ENCODE peak calls at places on chromosomes 7 and 10, in five cellular contexts. One of them, this sample, is unnamed.

GRCh38 chr10:92010026-92010713 is 86.6 kb downstream of the BTAF1 start:
- DNase-seq in epithelial cell of esophagus: no peak
- DNase-seq in foreskin fibroblast: no peak
- DNase-seq in spleen: no peak
- DNase-seq in AG10803: no peak
- DNase-seq in this sample: no peak

GRCh38 chr10:122143238-122143841 is 127.8 kb upstream of the BTBD16 start:
- DNase-seq in epithelial cell of esophagus: peak
- DNase-seq in foreskin fibroblast: peak
- DNase-seq in spleen: no peak
- DNase-seq in AG10803: no peak
- DNase-seq in this sample: no peak

GRCh38 chr7:112371721-112372120 is 78.5 kb upstream of the IFRD1 start:
- DNase-seq in epithelial cell of esophagus: no peak
- DNase-seq in foreskin fibroblast: no peak
- DNase-seq in spleen: no peak
- DNase-seq in AG10803: no peak
- DNase-seq in this sample: no peak

GRCh38 chr7:137820677-137821420 is 25.9 kb downstream of the DGKI start:
- DNase-seq in epithelial cell of esophagus: peak
- DNase-seq in foreskin fibroblast: peak
- DNase-seq in spleen: no peak
- DNase-seq in AG10803: peak
- DNase-seq in this sample: peak

GRCh38 chr10:122251459-122252255 is 19.4 kb upstream of the BTBD16 start:
- DNase-seq in epithelial cell of esophagus: no peak
- DNase-seq in foreskin fibroblast: no peak
- DNase-seq in spleen: peak
- DNase-seq in AG10803: no peak
- DNase-seq in this sample: no peak

GRCh38 chr7:143369678-143370651 is 7.5 kb upstream of the FAM131B start:
- DNase-seq in epithelial cell of esophagus: no peak
- DNase-seq in foreskin fibroblast: no peak
- DNase-seq in spleen: no peak
- DNase-seq in AG10803: no peak
- DNase-seq in this sample: no peak

GRCh38 chr7:480531-481218 is 39.0 kb downstream of the PDGFA start:
- DNase-seq in epithelial cell of esophagus: no peak
- DNase-seq in foreskin fibroblast: no peak
- DNase-seq in spleen: peak
- DNase-seq in AG10803: no peak
- DNase-seq in this sample: no peak

GRCh38 chr10:46516660-46517416 is 39.6 kb downstream of the GPRIN2 start:
- DNase-seq in epithelial cell of esophagus: peak
- DNase-seq in foreskin fibroblast: peak
- DNase-seq in spleen: peak
- DNase-seq in AG10803: peak
- DNase-seq in this sample: peak

GRCh38 chr7:97013555-97013954 is 8.2 kb downstream of the DLX6 start:
- DNase-seq in epithelial cell of esophagus: no peak
- DNase-seq in foreskin fibroblast: no peak
- DNase-seq in spleen: no peak
- DNase-seq in AG10803: no peak
- DNase-seq in this sample: no peak

GRCh38 chr7:42314696-42315095 is 77.7 kb upstream of the GLI3 start:
- DNase-seq in epithelial cell of esophagus: no peak
- DNase-seq in foreskin fibroblast: peak
- DNase-seq in spleen: no peak
- DNase-seq in AG10803: no peak
- DNase-seq in this sample: peak

DNA sequence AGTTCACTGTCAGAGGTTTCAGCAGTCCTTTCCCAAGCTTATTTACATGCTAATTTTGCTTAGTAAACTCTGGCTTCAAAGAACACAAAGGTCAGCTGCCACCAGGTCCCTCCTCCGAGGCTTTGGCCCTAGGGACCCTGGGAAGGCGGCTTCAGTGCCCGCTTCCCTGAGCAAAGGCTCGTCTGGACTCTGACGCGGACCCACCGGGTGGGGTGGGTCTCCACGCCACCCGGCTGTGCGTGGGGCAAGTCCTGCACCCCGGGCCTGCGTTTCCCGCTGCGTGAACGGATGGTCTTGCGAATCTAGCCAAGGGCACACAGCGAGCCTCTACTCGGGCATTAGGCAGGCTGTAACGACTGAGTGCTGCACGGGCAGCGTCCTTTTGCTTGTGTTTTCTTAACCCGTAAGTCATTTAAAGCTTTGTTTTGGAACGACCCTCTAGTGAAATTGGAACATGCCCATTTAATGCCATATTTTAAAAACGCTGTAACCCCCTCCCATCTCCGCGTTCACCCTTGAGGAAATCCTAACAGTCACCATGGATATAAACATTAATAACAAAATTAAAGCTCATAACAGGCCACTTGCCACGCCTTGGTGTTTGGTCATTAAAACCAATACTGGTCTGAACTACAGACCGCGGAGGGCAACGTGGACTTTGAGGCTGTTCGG is 830 bp downstream of the BNIP3 start:
- DNase-seq in epithelial cell of esophagus: no peak
- DNase-seq in foreskin fibroblast: peak
- DNase-seq in spleen: peak
- DNase-seq in AG10803: peak
- DNase-seq in this sample: no peak
- TF ChIP-seq CTCF in epithelial cell of esophagus: peak
- TF ChIP-seq CTCF in foreskin fibroblast: no peak
- TF ChIP-seq CTCF in spleen: no peak
- TF ChIP-seq CTCF in AG10803: no peak
- TF ChIP-seq CTCF in this sample: no peak

GRCh38 chr7:50305697-50306300 is 1.3 kb downstream of the IKZF1 start:
- DNase-seq in epithelial cell of esophagus: no peak
- DNase-seq in foreskin fibroblast: no peak
- DNase-seq in spleen: no peak
- DNase-seq in AG10803: no peak
- DNase-seq in this sample: no peak
- H3K4me3 ChIP-seq in epithelial cell of esophagus: no peak
- H3K4me3 ChIP-seq in foreskin fibroblast: no peak
- H3K4me3 ChIP-seq in spleen: peak
- H3K4me3 ChIP-seq in AG10803: no peak
- H3K4me3 ChIP-seq in this sample: no peak

GRCh38 chr7:115475774-115476407 is 554.0 kb downstream of the MDFIC start:
- DNase-seq in epithelial cell of esophagus: no peak
- DNase-seq in foreskin fibroblast: peak
- DNase-seq in spleen: no peak
- DNase-seq in AG10803: no peak
- DNase-seq in this sample: no peak
- TF ChIP-seq CTCF in epithelial cell of esophagus: no peak
- TF ChIP-seq CTCF in foreskin fibroblast: no peak
- TF ChIP-seq CTCF in spleen: no peak
- TF ChIP-seq CTCF in AG10803: peak
- TF ChIP-seq CTCF in this sample: peak

GRCh38 chr7:90710466-90710850 is 114.3 kb downstream of the CDK14 start:
- DNase-seq in epithelial cell of esophagus: no peak
- DNase-seq in foreskin fibroblast: no peak
- DNase-seq in spleen: no peak
- DNase-seq in AG10803: no peak
- DNase-seq in this sample: no peak

GRCh38 chr7:90705391-90706066 is 109.4 kb downstream of the CDK14 start:
- DNase-seq in epithelial cell of esophagus: no peak
- DNase-seq in foreskin fibroblast: no peak
- DNase-seq in spleen: no peak
- DNase-seq in AG10803: no peak
- DNase-seq in this sample: no peak

GRCh38 chr7:90709501-90710465 is 113.7 kb downstream of the CDK14 start:
- DNase-seq in epithelial cell of esophagus: peak
- DNase-seq in foreskin fibroblast: peak
- DNase-seq in spleen: no peak
- DNase-seq in AG10803: peak
- DNase-seq in this sample: peak

GRCh38 chr7:90706067-90706716 is 110.1 kb downstream of the CDK14 start:
- DNase-seq in epithelial cell of esophagus: no peak
- DNase-seq in foreskin fibroblast: no peak
- DNase-seq in spleen: no peak
- DNase-seq in AG10803: no peak
- DNase-seq in this sample: no peak

DNA sequence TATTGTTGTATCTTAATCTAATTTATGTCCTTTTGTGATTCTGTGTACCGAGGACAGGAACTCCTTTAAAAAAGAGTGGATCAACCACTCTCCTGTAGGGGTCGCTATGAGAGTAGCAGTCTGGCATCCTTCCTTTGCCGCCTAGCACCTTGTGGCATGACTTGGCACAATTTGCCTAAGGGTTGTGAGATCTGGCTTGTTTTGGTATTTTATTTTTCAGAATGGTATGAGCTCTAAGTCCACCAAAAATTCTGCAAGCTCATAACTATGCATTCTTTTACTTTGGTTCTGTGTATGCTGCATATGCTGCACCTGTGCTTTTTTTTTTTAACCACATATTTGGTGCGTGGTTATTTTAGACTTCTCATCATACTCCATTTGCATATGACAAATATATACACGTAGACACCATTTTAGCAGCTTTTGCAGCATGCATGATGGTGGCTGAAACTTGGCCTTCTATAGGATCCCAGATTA is 112.8 kb downstream of the CDK14 start:
- DNase-seq in epithelial cell of esophagus: peak
- DNase-seq in foreskin fibroblast: peak
- DNase-seq in spleen: no peak
- DNase-seq in AG10803: peak
- DNase-seq in this sample: no peak
- H3K4me3 ChIP-seq in epithelial cell of esophagus: no peak
- H3K4me3 ChIP-seq in foreskin fibroblast: no peak
- H3K4me3 ChIP-seq in spleen: peak
- H3K4me3 ChIP-seq in AG10803: no peak
- H3K4me3 ChIP-seq in this sample: no peak

GRCh38 chr7:129611246-129612111 is at the start of gene NRF1:
- DNase-seq in epithelial cell of esophagus: peak
- DNase-seq in foreskin fibroblast: peak
- DNase-seq in spleen: peak
- DNase-seq in AG10803: peak
- DNase-seq in this sample: peak
- TF ChIP-seq CTCF in epithelial cell of esophagus: no peak
- TF ChIP-seq CTCF in foreskin fibroblast: no peak
- TF ChIP-seq CTCF in spleen: peak
- TF ChIP-seq CTCF in AG10803: no peak
- TF ChIP-seq CTCF in this sample: no peak

This sample was measured in astrocyte of the cerebellum.